ENCODE peak calls at places on chromosomes 4 and X, in four cellular contexts. One of them, this sample, is unnamed.

GRCh38 chr4:20422398-20422797 is 170.7 kb downstream of the SLIT2 start:
- DNase-seq in H1: peak
- DNase-seq in K562: peak
- DNase-seq in GM12878: no peak
- DNase-seq in this sample: peak

GRCh38 chr4:20254517-20255250 is 3.0 kb downstream of the SLIT2 start:
- DNase-seq in H1: no peak
- DNase-seq in K562: no peak
- DNase-seq in GM12878: no peak
- DNase-seq in this sample: no peak

GRCh38 chr4:78864405-78865024 is 74.7 kb downstream of the PAQR3 start:
- DNase-seq in H1: no peak
- DNase-seq in K562: peak
- DNase-seq in GM12878: peak
- DNase-seq in this sample: peak

GRCh38 chr4:26864904-26865303 is 4.3 kb downstream of the STIM2 start:
- DNase-seq in H1: no peak
- DNase-seq in K562: no peak
- DNase-seq in GM12878: no peak
- DNase-seq in this sample: no peak

GRCh38 chr4:146059153-146059552 is 116.4 kb upstream of the LSM6 start:
- DNase-seq in H1: no peak
- DNase-seq in K562: no peak
- DNase-seq in GM12878: peak
- DNase-seq in this sample: no peak

GRCh38 chrX:16671005-16671404 is 21.0 kb downstream of the S100G start:
- DNase-seq in H1: no peak
- DNase-seq in K562: peak
- DNase-seq in GM12878: no peak
- DNase-seq in this sample: peak

GRCh38 chr4:107210450-107211239 is 174.5 kb upstream of the DKK2 start:
- DNase-seq in H1: no peak
- DNase-seq in K562: peak
- DNase-seq in GM12878: no peak
- DNase-seq in this sample: no peak

GRCh38 chr4:1358421-1359160 is 11.6 kb downstream of the UVSSA start:
- DNase-seq in H1: no peak
- DNase-seq in K562: no peak
- DNase-seq in GM12878: no peak
- DNase-seq in this sample: no peak

GRCh38 chr4:8639021-8639420 is 46.5 kb downstream of the CPZ start:
- DNase-seq in H1: no peak
- DNase-seq in K562: no peak
- DNase-seq in GM12878: no peak
- DNase-seq in this sample: no peak

GRCh38 chrX:78652971-78653822 is 5.9 kb downstream of the RTL3 start:
- DNase-seq in H1: no peak
- DNase-seq in K562: no peak
- DNase-seq in GM12878: no peak
- DNase-seq in this sample: peak

GRCh38 chrX:54695231-54695630 is 102.8 kb downstream of the ITIH6 start:
- DNase-seq in H1: no peak
- DNase-seq in K562: no peak
- DNase-seq in GM12878: no peak
- DNase-seq in this sample: no peak

GRCh38 chrX:20477836-20478532 is 211.3 kb upstream of the RPS6KA3 start:
- DNase-seq in H1: no peak
- DNase-seq in K562: no peak
- DNase-seq in GM12878: no peak
- DNase-seq in this sample: no peak

GRCh38 chr4:579543-580175 is 3.6 kb upstream of the TMEM271 start:
- DNase-seq in H1: no peak
- DNase-seq in K562: no peak
- DNase-seq in GM12878: no peak
- DNase-seq in this sample: no peak

GRCh38 chr4:74450298-74450683 is 5.4 kb downstream of the AREG start:
- DNase-seq in H1: no peak
- DNase-seq in K562: no peak
- DNase-seq in GM12878: no peak
- DNase-seq in this sample: no peak

GRCh38 chrX:22135994-22136684 is 104.0 kb downstream of the PHEX start:
- DNase-seq in H1: no peak
- DNase-seq in K562: peak
- DNase-seq in GM12878: no peak
- DNase-seq in this sample: peak

GRCh38 chr4:108224628-108225053 is 55.9 kb upstream of the LEF1 start:
- DNase-seq in H1: no peak
- DNase-seq in K562: peak
- DNase-seq in GM12878: no peak
- DNase-seq in this sample: no peak

GRCh38 chrX:137926090-137926489 is 360.2 kb downstream of the ZIC3 start:
- DNase-seq in H1: no peak
- DNase-seq in K562: peak
- DNase-seq in GM12878: no peak
- DNase-seq in this sample: no peak

GRCh38 chr4:98657531-98658286 is 702 bp downstream of the TSPAN5 start:
- DNase-seq in H1: peak
- DNase-seq in K562: peak
- DNase-seq in GM12878: no peak
- DNase-seq in this sample: no peak

GRCh38 chr4:38119663-38120374 is 159.6 kb downstream of the PTTG2 start:
- DNase-seq in H1: no peak
- DNase-seq in K562: no peak
- DNase-seq in GM12878: no peak
- DNase-seq in this sample: no peak

GRCh38 chr4:1598641-1599481 is 85.3 kb downstream of the FAM53A start:
- DNase-seq in H1: no peak
- DNase-seq in K562: no peak
- DNase-seq in GM12878: no peak
- DNase-seq in this sample: no peak

GRCh38 chrX:26138043-26138442 is at the start of gene MAGEB18:
- DNase-seq in H1: no peak
- DNase-seq in K562: no peak
- DNase-seq in GM12878: no peak
- DNase-seq in this sample: no peak

GRCh38 chrX:102129473-102129872 is 4.0 kb downstream of the TCEAL2 start:
- DNase-seq in H1: no peak
- DNase-seq in K562: peak
- DNase-seq in GM12878: no peak
- DNase-seq in this sample: no peak

GRCh38 chrX:2679534-2680485 is 11.3 kb upstream of the CD99 start:
- DNase-seq in H1: no peak
- DNase-seq in K562: peak
- DNase-seq in GM12878: no peak
- DNase-seq in this sample: no peak

GRCh38 chr4:39464886-39465501 is 6.1 kb downstream of the LIAS start:
- DNase-seq in H1: no peak
- DNase-seq in K562: peak
- DNase-seq in GM12878: no peak
- DNase-seq in this sample: no peak

GRCh38 chr4:8707045-8707781 is 114.6 kb downstream of the CPZ start:
- DNase-seq in H1: peak
- DNase-seq in K562: no peak
- DNase-seq in GM12878: no peak
- DNase-seq in this sample: no peak

GRCh38 chrX:19624754-19625153 is 109.4 kb upstream of the MAP3K15 start:
- DNase-seq in H1: no peak
- DNase-seq in K562: no peak
- DNase-seq in GM12878: no peak
- DNase-seq in this sample: no peak

GRCh38 chr4:145488310-145488709 is 6.7 kb downstream of the SMAD1 start:
- DNase-seq in H1: no peak
- DNase-seq in K562: no peak
- DNase-seq in GM12878: no peak
- DNase-seq in this sample: no peak

GRCh38 chr4:159190646-159191045 is 87.8 kb downstream of the RAPGEF2 start:
- DNase-seq in H1: no peak
- DNase-seq in K562: no peak
- DNase-seq in GM12878: no peak
- DNase-seq in this sample: no peak

GRCh38 chr4:174398728-174399127 is 115.0 kb downstream of the CEP44 start:
- DNase-seq in H1: no peak
- DNase-seq in K562: peak
- DNase-seq in GM12878: no peak
- DNase-seq in this sample: no peak

GRCh38 chrX:18702362-18703195 is 4.9 kb upstream of the PPEF1 start:
- DNase-seq in H1: no peak
- DNase-seq in K562: no peak
- DNase-seq in GM12878: no peak
- DNase-seq in this sample: no peak

DNA sequence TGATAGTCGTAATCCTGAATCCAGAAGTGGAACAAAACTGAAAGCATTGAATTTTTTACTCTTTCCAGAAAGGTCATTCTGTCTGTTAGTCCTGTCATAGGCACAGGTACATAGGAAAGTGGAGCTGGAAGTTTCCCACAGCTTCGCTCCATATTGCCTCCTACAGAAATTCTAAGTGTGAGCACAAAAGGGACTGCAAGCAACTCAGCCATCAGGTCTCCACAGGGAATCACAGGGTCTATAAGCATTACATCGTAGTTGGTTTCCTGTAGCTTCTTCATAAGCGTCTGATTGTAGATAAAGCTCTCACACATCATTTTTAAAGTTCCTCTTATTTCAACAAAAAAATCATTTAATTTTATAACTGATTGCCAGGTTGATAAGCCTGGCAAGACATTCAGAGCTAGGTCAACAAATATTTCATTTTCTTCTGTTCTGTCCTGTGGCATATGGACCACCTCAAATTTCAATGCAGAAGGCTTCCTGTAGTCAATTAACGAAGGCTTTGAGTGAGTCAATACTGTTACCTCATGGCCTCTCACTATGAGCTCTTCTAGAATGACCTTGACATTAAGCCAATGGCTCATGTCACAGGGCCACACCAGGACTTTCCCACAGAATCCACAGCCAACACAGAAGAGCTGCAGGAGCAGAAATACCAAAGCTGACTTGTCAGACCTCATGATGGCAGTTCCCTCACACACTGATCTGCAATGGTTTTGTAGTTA is at the start of gene UGT2A3:
- DNase-seq in H1: no peak
- DNase-seq in K562: no peak
- DNase-seq in GM12878: peak
- DNase-seq in this sample: peak
- TF ChIP-seq ATF2 in H1: no peak
- TF ChIP-seq ATF2 in K562: no peak
- TF ChIP-seq ATF2 in GM12878: no peak
- TF ChIP-seq ATF2 in this sample: peak

DNA sequence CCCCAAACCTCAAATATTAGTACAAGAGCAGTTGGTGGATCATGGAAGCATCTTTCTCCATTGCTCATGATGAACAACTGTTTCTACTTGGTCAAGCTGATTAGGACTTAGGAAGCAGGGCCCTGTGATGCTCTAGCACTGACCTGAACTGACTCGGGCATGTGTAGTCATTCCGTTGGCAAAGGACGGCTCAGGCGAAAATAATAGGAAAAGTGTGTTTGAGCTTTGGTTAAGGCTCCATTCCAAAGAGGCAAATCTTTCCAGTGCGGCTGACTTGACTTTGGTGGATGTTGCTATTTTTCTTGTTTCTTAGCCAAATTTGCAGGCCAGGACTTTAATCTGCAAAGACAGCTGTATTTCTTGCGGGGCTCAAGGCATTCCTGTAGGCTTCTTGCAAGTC is 39.5 kb downstream of the ZNF518B start:
- DNase-seq in H1: no peak
- DNase-seq in K562: no peak
- DNase-seq in GM12878: no peak
- DNase-seq in this sample: no peak
- TF ChIP-seq BRCA1 in H1: no peak
- TF ChIP-seq BRCA1 in K562: no peak
- TF ChIP-seq BRCA1 in GM12878: no peak
- TF ChIP-seq BRCA1 in this sample: no peak

DNA sequence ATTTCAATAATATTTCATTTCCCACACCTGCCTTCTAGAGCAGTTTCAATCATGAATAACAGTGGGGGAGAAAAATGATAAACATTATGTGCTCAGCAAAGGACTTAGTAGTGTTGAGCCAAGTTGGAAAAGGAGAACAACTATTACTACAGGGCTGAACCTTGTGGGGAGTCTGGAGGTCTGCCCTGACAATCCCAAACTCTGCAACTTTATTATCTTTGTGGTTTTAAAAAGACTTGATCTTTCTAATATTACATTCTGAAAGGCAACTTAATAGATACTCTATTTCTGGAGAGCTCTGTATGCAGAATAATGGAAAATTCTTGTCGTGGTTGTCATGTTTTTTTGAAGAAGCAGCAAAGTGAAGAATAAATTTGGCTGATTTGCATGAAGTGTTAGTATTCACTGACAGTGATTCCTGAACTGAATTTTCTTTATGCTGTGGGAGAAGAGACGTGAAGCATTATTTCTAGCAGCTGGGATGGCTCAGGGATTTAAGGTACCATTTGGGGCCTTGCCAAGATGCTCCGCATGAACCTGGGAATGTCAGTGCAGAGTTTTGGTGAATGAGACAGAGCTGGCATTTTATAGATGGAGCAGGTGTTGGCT is 116.2 kb downstream of the SPCS3 start:
- DNase-seq in H1: no peak
- DNase-seq in K562: no peak
- DNase-seq in GM12878: no peak
- DNase-seq in this sample: no peak
- TF ChIP-seq CREB1 in H1: no peak
- TF ChIP-seq CREB1 in K562: no peak
- TF ChIP-seq CREB1 in GM12878: no peak
- TF ChIP-seq CREB1 in this sample: no peak

GRCh38 chr4:82591592-82591991 is 29.8 kb upstream of the TMEM150C start:
- DNase-seq in H1: no peak
- DNase-seq in K562: no peak
- DNase-seq in GM12878: no peak
- DNase-seq in this sample: no peak

GRCh38 chr4:82587826-82588225 is 26.0 kb upstream of the TMEM150C start:
- DNase-seq in H1: no peak
- DNase-seq in K562: no peak
- DNase-seq in GM12878: no peak
- DNase-seq in this sample: no peak

GRCh38 chr4:82592639-82593038 is 30.9 kb upstream of the TMEM150C start:
- DNase-seq in H1: no peak
- DNase-seq in K562: no peak
- DNase-seq in GM12878: no peak
- DNase-seq in this sample: no peak

GRCh38 chr4:82588871-82589270 is 27.1 kb upstream of the TMEM150C start:
- DNase-seq in H1: no peak
- DNase-seq in K562: no peak
- DNase-seq in GM12878: no peak
- DNase-seq in this sample: no peak

GRCh38 chr4:82589756-82590155 is 28.0 kb upstream of the TMEM150C start:
- DNase-seq in H1: no peak
- DNase-seq in K562: no peak
- DNase-seq in GM12878: no peak
- DNase-seq in this sample: no peak
- TF ChIP-seq ATF2 in H1: no peak
- TF ChIP-seq ATF2 in K562: no peak
- TF ChIP-seq ATF2 in GM12878: no peak
- TF ChIP-seq ATF2 in this sample: no peak